ENCODE peak calls at places on chromosomes 7 and 10, in four cellular contexts. B is trophoblast cell, Q is H1, I is H9. J is an unnamed sample.

GRCh38 chr7:107068156-107068555 is 23.7 kb downstream of the PRKAR2B start:
- DNase-seq in Q (no peak), I (no peak), B (no peak), J (no peak)

GRCh38 chr7:36036590-36036989 is 116.5 kb upstream of the EEPD1 start:
- DNase-seq in B (peak; percentile 81), Q (no peak), I (no peak), J (peak; percentile 84)

GRCh38 chr10:122568551-122568950 is 8.0 kb downstream of the DMBT1 start:
- DNase-seq in I (no peak), B (no peak), Q (no peak), J (no peak)

GRCh38 chr7:142901426-142902259 is 16.1 kb upstream of the TRPV6 start:
- DNase-seq in B (peak; percentile 74), Q (no peak), I (no peak), J (peak; percentile 25)

GRCh38 chr7:82284936-82285519 is 158.5 kb downstream of the CACNA2D1 start:
- DNase-seq in I (peak; percentile 60), B (no peak), Q (no peak), J (peak; percentile 92)

GRCh38 chr10:111084346-111085255 is 7.8 kb downstream of the ADRA2A start:
- DNase-seq in B (no peak), I (no peak), Q (peak; percentile 22), J (no peak)

GRCh38 chr10:5297466-5297865 is 67.3 kb upstream of the UCN3 start:
- DNase-seq in B (no peak), I (no peak), Q (no peak), J (no peak)

GRCh38 chr7:83532229-83532628 is 116.7 kb downstream of the SEMA3E start:
- DNase-seq in I (no peak), B (no peak), Q (no peak), J (no peak)

GRCh38 chr10:84820121-84820520 is 491.7 kb downstream of the CCSER2 start:
- DNase-seq in Q (no peak), B (no peak), I (no peak), J (no peak)

GRCh38 chr7:151940048-151940845 is 16.0 kb upstream of the GALNTL5 start:
- DNase-seq in Q (no peak), I (no peak), B (no peak), J (no peak)

GRCh38 chr7:44750921-44751571 is 2.4 kb downstream of the ZMIZ2 start:
- DNase-seq in Q (no peak), B (no peak), I (no peak), J (no peak)

GRCh38 chr7:38929460-38930171 is 20.6 kb upstream of the VPS41 start:
- DNase-seq in Q (no peak), B (no peak), I (no peak), J (no peak)

GRCh38 chr7:92614586-92615237 is 24.5 kb upstream of the FAM133B start:
- DNase-seq in B (no peak), Q (no peak), I (no peak), J (no peak)

GRCh38 chr7:30351274-30351673 is 66.9 kb downstream of the ZNRF2 start:
- DNase-seq in B (no peak), Q (no peak), I (no peak), J (no peak)

GRCh38 chr7:29865526-29865925 is 59.2 kb downstream of the WIPF3 start:
- DNase-seq in Q (no peak), I (no peak), B (no peak), J (no peak)

GRCh38 chr7:111029574-111030357 is 61.2 kb upstream of the LRRN3 start:
- DNase-seq in Q (no peak), I (no peak), B (no peak), J (no peak)

GRCh38 chr10:79488870-79489269 is 23.5 kb upstream of the EIF5AL1 start:
- DNase-seq in Q (no peak), I (peak; percentile 15), B (no peak), J (peak; percentile 32)
- H3K27ac ChIP-seq in Q (no peak overlapping the region), I (no peak overlapping the region), B (no peak overlapping the region), J (no peak overlapping the region)

GRCh38 chr7:74093671-74094223 is 10.1 kb downstream of the LIMK1 start:
- DNase-seq in I (peak; percentile 59), Q (peak; percentile 71), B (no peak), J (peak; percentile 37)
- H4K8ac ChIP-seq in I (no peak overlapping the region), Q (no peak overlapping the region), B (no peak overlapping the region), J (no peak overlapping the region)

GRCh38 chr10:112446855-112447691 is at the start of the genes VTI1A and ZDHHC6:
- DNase-seq in Q (peak; percentile 83), B (peak; percentile 86), I (peak; percentile 82), J (peak; percentile 92)
- H3K79me2 ChIP-seq in Q (peaks cover 56% of the 10 kb centered on the region), B (peaks cover 9% of the 10 kb centered on the region), I (peaks cover 4% of the 10 kb centered on the region), J (peaks cover 25% of the 10 kb centered on the region)

GRCh38 chr7:21355406-21355874 is 72.4 kb upstream of the SP4 start:
- DNase-seq in I (no peak), B (no peak), Q (no peak), J (no peak)
- H3K27ac ChIP-seq in I (no peak overlapping the region), B (no peak overlapping the region), Q (no peak overlapping the region), J (no peak overlapping the region)

DNA sequence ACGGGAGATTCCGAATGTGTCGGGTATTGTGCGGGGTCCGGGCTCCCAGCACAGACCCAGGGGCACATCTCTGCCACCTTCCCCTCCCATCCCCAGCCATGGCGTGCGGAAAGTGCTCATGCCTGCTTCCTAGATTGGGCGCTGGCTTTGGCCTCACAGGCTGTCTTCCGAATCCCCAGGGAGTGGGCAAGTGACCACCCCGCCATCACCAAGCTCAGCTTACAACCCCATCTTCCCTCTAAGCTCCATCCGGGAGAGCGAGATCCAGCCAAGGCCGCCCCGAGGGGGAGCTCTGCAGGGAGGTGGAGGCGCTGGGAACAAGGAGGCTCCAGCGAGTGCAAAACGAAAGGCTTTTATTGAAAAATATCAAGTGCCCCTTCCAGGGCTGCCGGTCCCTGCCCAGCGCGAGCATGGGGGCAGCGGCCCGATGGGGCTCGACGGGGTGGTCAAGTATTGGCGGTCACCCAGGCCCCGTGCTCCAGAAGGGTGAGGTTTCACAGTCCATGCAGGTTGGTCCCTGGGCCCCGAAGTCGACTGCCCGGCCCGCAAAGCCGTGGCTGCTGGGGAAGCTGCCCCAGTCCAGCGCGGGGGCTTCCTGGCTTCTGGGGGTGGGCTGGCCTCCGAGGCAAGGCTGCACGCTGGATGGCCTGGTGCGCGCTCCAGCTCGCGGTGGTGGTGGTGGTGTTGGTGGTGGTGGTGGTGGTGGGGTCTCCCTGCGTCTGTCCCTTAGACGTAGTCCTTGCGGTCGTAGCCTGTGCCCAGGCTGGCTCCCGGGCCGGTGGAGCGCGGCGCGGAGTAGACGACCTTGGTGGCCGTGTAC is 1.2 kb downstream of the CLDN3 start:
- DNase-seq in B (no peak), Q (no peak), I (no peak), J (no peak)
- H4K8ac ChIP-seq in B (no peak overlapping the region), Q (peak overlapping the region; percentile 94), I (no peak overlapping the region), J (no peak overlapping the region)

GRCh38 chr7:103307487-103308231 is 10.4 kb downstream of the PMPCB start:
- DNase-seq in Q (no peak), I (no peak), B (no peak), J (no peak)
- H3K79me2 ChIP-seq in Q (no peaks in the 10 kb centered on the region), I (no peaks in the 10 kb centered on the region), B (no peaks in the 10 kb centered on the region), J (no peaks in the 10 kb centered on the region)

DNA sequence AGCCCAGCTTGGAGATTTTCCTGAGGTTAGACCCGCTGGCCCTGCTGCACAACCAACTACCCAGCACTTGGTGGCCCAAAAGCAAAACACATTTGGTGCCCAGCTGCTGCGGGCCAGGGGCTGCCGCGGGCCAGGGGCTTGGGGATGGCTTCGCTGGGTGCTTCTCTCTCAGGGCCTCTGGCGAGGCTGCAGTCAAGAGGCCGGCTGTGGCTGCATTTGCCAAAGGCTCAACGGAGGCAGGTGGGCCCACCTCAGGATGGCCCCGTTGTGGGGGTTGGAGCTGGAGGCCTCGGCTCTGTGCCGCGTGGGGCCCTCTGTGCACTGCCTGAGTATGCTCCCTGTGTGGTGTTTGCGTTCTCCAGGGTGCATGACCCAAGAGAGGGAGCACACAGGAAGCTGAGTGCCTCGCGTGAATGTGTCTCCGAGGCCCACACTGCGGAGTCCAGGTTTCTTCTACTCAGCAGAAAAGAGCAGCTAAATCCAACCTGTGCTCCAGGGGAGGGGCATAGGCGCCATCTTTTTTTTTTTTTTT is 17.5 kb upstream of the UBE3C start:
- DNase-seq in I (no peak), Q (no peak), B (no peak), J (no peak)
- H3K27ac ChIP-seq in I (no peak overlapping the region), Q (no peak overlapping the region), B (no peak overlapping the region), J (no peak overlapping the region)

J was measured in mesendoderm.